ENCODE peak calls at places on chromosome 3, in four cellular contexts. J is amniotic stem cell; V is stimulated activated CD8-positive, alpha-beta memory T cell treated with anti-CD3 and anti-CD28 coated beads, Interleukin-7, amount 100 ng/mL, for 48 hours; Y is M059J. B is an unnamed sample.

GRCh38 chr3:126101521-126101982 is 17.6 kb upstream of the SLC41A3 start:
- DNase-seq in J (no peak), V (no peak), Y (peak), B (no peak)

GRCh38 chr3:181358060-181358459 is 353.7 kb upstream of the SOX2 start:
- DNase-seq in V (no peak), Y (no peak), J (no peak), B (no peak)

GRCh38 chr3:71641669-71642068 is 58.1 kb upstream of the FOXP1 start:
- DNase-seq in J (no peak), Y (peak), V (no peak), B (no peak)

GRCh38 chr3:45464336-45464809 is 76.0 kb downstream of the LARS2 start:
- DNase-seq in J (no peak), V (no peak), Y (no peak), B (no peak)

GRCh38 chr3:64244011-64244942 is 19.0 kb upstream of the PRICKLE2 start:
- DNase-seq in J (no peak), Y (no peak), V (no peak), B (no peak)

GRCh38 chr3:128598884-128599664 is 51.5 kb downstream of the RPN1 start:
- DNase-seq in V (no peak), J (no peak), Y (no peak), B (no peak)

GRCh38 chr3:196518999-196519737 is 4.0 kb upstream of the SMCO1 start:
- DNase-seq in J (peak), V (no peak), Y (peak), B (peak)

GRCh38 chr3:150544726-150545125 is 1.6 kb downstream of the SERP1 start:
- DNase-seq in J (no peak), V (no peak), Y (peak), B (peak)

GRCh38 chr3:151328298-151329036 is 882 bp downstream of the P2RY13 start:
- DNase-seq in J (no peak), Y (peak), V (no peak), B (no peak)

GRCh38 chr3:105518806-105519418 is 152.2 kb downstream of the ALCAM start:
- DNase-seq in J (peak), V (no peak), Y (peak), B (peak)

GRCh38 chr3:107431048-107431297 is 53.7 kb downstream of the CCDC54 start:
- DNase-seq in J (no peak), V (no peak), Y (no peak), B (no peak)

GRCh38 chr3:72334681-72335457 is 513.4 kb downstream of the SHQ1 start:
- DNase-seq in V (no peak), J (no peak), Y (no peak), B (no peak)

GRCh38 chr3:183428140-183429023 is at the start of gene MCF2L2:
- DNase-seq in Y (peak), V (peak), J (no peak), B (peak)

GRCh38 chr3:173688216-173688842 is 290.8 kb downstream of the NLGN1 start:
- DNase-seq in V (no peak), J (no peak), Y (peak), B (peak)

GRCh38 chr3:120831066-120831465 is 76.9 kb upstream of the STXBP5L start:
- DNase-seq in V (no peak), Y (no peak), J (no peak), B (no peak)